ENCODE peak calls at places on chromosomes 11 and 22, in eight cellular contexts. One of them, this sample, is unnamed.

GRCh38 chr11:77879218-77879617 is 58.3 kb downstream of the AAMDC start:
- DNase-seq in IMR-90: peak
- DNase-seq in gastrocnemius medialis: peak
- DNase-seq in A549: no peak
- DNase-seq in prostate gland: no peak
- DNase-seq in esophagus squamous epithelium: no peak
- DNase-seq in K562: no peak
- DNase-seq in heart left ventricle: peak
- DNase-seq in this sample: no peak

GRCh38 chr22:49564666-49565515 is 262.8 kb downstream of the BRD1 start:
- DNase-seq in IMR-90: no peak
- DNase-seq in gastrocnemius medialis: no peak
- DNase-seq in A549: no peak
- DNase-seq in prostate gland: no peak
- DNase-seq in esophagus squamous epithelium: no peak
- DNase-seq in K562: no peak
- DNase-seq in heart left ventricle: no peak
- DNase-seq in this sample: peak

GRCh38 chr11:57213282-57214086 is 23.6 kb downstream of the APLNR start:
- DNase-seq in IMR-90: peak
- DNase-seq in gastrocnemius medialis: no peak
- DNase-seq in A549: no peak
- DNase-seq in prostate gland: no peak
- DNase-seq in esophagus squamous epithelium: no peak
- DNase-seq in K562: no peak
- DNase-seq in heart left ventricle: peak
- DNase-seq in this sample: no peak

GRCh38 chr11:109275931-109276330 is 146.1 kb upstream of the C11orf87 start:
- DNase-seq in IMR-90: no peak
- DNase-seq in gastrocnemius medialis: no peak
- DNase-seq in A549: no peak
- DNase-seq in prostate gland: no peak
- DNase-seq in esophagus squamous epithelium: no peak
- DNase-seq in K562: no peak
- DNase-seq in heart left ventricle: no peak
- DNase-seq in this sample: no peak

GRCh38 chr11:134377876-134378275 is 34.2 kb downstream of the B3GAT1 start:
- DNase-seq in IMR-90: no peak
- DNase-seq in gastrocnemius medialis: no peak
- DNase-seq in A549: no peak
- DNase-seq in prostate gland: no peak
- DNase-seq in esophagus squamous epithelium: no peak
- DNase-seq in K562: no peak
- DNase-seq in heart left ventricle: no peak
- DNase-seq in this sample: no peak

GRCh38 chr11:1092919-1093318 is 18.2 kb downstream of the MUC2 start:
- DNase-seq in IMR-90: no peak
- DNase-seq in gastrocnemius medialis: no peak
- DNase-seq in A549: no peak
- DNase-seq in prostate gland: no peak
- DNase-seq in esophagus squamous epithelium: no peak
- DNase-seq in K562: no peak
- DNase-seq in heart left ventricle: no peak
- DNase-seq in this sample: peak

GRCh38 chr22:27372969-27373670 is 428.4 kb downstream of the MN1 start:
- DNase-seq in IMR-90: no peak
- DNase-seq in gastrocnemius medialis: no peak
- DNase-seq in A549: no peak
- DNase-seq in prostate gland: peak
- DNase-seq in esophagus squamous epithelium: no peak
- DNase-seq in K562: no peak
- DNase-seq in heart left ventricle: no peak
- DNase-seq in this sample: peak

GRCh38 chr11:64251986-64252837 is 882 bp downstream of the PLCB3 start:
- DNase-seq in IMR-90: no peak
- DNase-seq in gastrocnemius medialis: no peak
- DNase-seq in A549: peak
- DNase-seq in prostate gland: peak
- DNase-seq in esophagus squamous epithelium: no peak
- DNase-seq in K562: peak
- DNase-seq in heart left ventricle: peak
- DNase-seq in this sample: peak

GRCh38 chr22:30267382-30268302 is 991 bp upstream of the OSM start:
- DNase-seq in IMR-90: no peak
- DNase-seq in gastrocnemius medialis: no peak
- DNase-seq in A549: no peak
- DNase-seq in prostate gland: no peak
- DNase-seq in esophagus squamous epithelium: no peak
- DNase-seq in K562: no peak
- DNase-seq in heart left ventricle: no peak
- DNase-seq in this sample: no peak

GRCh38 chr11:80719292-80719646 is 1278.4 kb upstream of the TENM4 start:
- DNase-seq in IMR-90: no peak
- DNase-seq in gastrocnemius medialis: no peak
- DNase-seq in A549: no peak
- DNase-seq in prostate gland: no peak
- DNase-seq in esophagus squamous epithelium: no peak
- DNase-seq in K562: no peak
- DNase-seq in heart left ventricle: no peak
- DNase-seq in this sample: no peak

GRCh38 chr11:74106125-74106524 is 64.7 kb downstream of the C2CD3 start:
- DNase-seq in IMR-90: no peak
- DNase-seq in gastrocnemius medialis: no peak
- DNase-seq in A549: no peak
- DNase-seq in prostate gland: no peak
- DNase-seq in esophagus squamous epithelium: no peak
- DNase-seq in K562: no peak
- DNase-seq in heart left ventricle: no peak
- DNase-seq in this sample: no peak

GRCh38 chr11:112355726-112356125 is 95.1 kb upstream of the PLET1 start:
- DNase-seq in IMR-90: peak
- DNase-seq in gastrocnemius medialis: no peak
- DNase-seq in A549: no peak
- DNase-seq in prostate gland: no peak
- DNase-seq in esophagus squamous epithelium: no peak
- DNase-seq in K562: peak
- DNase-seq in heart left ventricle: peak
- DNase-seq in this sample: no peak

GRCh38 chr11:34050967-34051348 is 573 bp upstream of the CAPRIN1 start:
- DNase-seq in IMR-90: peak
- DNase-seq in gastrocnemius medialis: no peak
- DNase-seq in A549: no peak
- DNase-seq in prostate gland: no peak
- DNase-seq in esophagus squamous epithelium: no peak
- DNase-seq in K562: no peak
- DNase-seq in heart left ventricle: no peak
- DNase-seq in this sample: no peak

GRCh38 chr22:37484115-37485005 is 1.8 kb downstream of the MFNG start:
- DNase-seq in IMR-90: no peak
- DNase-seq in gastrocnemius medialis: peak
- DNase-seq in A549: no peak
- DNase-seq in prostate gland: peak
- DNase-seq in esophagus squamous epithelium: peak
- DNase-seq in K562: no peak
- DNase-seq in heart left ventricle: peak
- DNase-seq in this sample: peak

GRCh38 chr22:40107756-40108437 is 69.8 kb upstream of the TNRC6B start:
- DNase-seq in IMR-90: peak
- DNase-seq in gastrocnemius medialis: peak
- DNase-seq in A549: no peak
- DNase-seq in prostate gland: peak
- DNase-seq in esophagus squamous epithelium: no peak
- DNase-seq in K562: no peak
- DNase-seq in heart left ventricle: peak
- DNase-seq in this sample: peak

GRCh38 chr11:76672431-76673163 is 2.0 kb upstream of the LRRC32 start:
- DNase-seq in IMR-90: no peak
- DNase-seq in gastrocnemius medialis: no peak
- DNase-seq in A549: no peak
- DNase-seq in prostate gland: no peak
- DNase-seq in esophagus squamous epithelium: no peak
- DNase-seq in K562: no peak
- DNase-seq in heart left ventricle: no peak
- DNase-seq in this sample: no peak

GRCh38 chr22:47357493-47357892 is 595.0 kb downstream of the TBC1D22A start:
- DNase-seq in IMR-90: no peak
- DNase-seq in gastrocnemius medialis: no peak
- DNase-seq in A549: no peak
- DNase-seq in prostate gland: no peak
- DNase-seq in esophagus squamous epithelium: no peak
- DNase-seq in K562: no peak
- DNase-seq in heart left ventricle: no peak
- DNase-seq in this sample: no peak

GRCh38 chr11:124793466-124794278 is 6.5 kb downstream of the MSANTD2 start:
- DNase-seq in IMR-90: peak
- DNase-seq in gastrocnemius medialis: no peak
- DNase-seq in A549: peak
- DNase-seq in prostate gland: no peak
- DNase-seq in esophagus squamous epithelium: no peak
- DNase-seq in K562: peak
- DNase-seq in heart left ventricle: no peak
- DNase-seq in this sample: no peak

GRCh38 chr11:43576834-43577521 is 103.6 kb upstream of the HSD17B12 start:
- DNase-seq in IMR-90: peak
- DNase-seq in gastrocnemius medialis: no peak
- DNase-seq in A549: peak
- DNase-seq in prostate gland: no peak
- DNase-seq in esophagus squamous epithelium: no peak
- DNase-seq in K562: peak
- DNase-seq in heart left ventricle: peak
- DNase-seq in this sample: peak

GRCh38 chr11:93668171-93668570 is 6.7 kb downstream of the CEP295 start:
- DNase-seq in IMR-90: peak
- DNase-seq in gastrocnemius medialis: no peak
- DNase-seq in A549: no peak
- DNase-seq in prostate gland: no peak
- DNase-seq in esophagus squamous epithelium: no peak
- DNase-seq in K562: no peak
- DNase-seq in heart left ventricle: no peak
- DNase-seq in this sample: no peak

GRCh38 chr22:17112491-17113042 is 8.6 kb downstream of the TMEM121B start:
- DNase-seq in IMR-90: no peak
- DNase-seq in gastrocnemius medialis: no peak
- DNase-seq in A549: no peak
- DNase-seq in prostate gland: peak
- DNase-seq in esophagus squamous epithelium: no peak
- DNase-seq in K562: no peak
- DNase-seq in heart left ventricle: no peak
- DNase-seq in this sample: no peak

GRCh38 chr22:47042861-47043496 is 280.5 kb downstream of the TBC1D22A start:
- DNase-seq in IMR-90: no peak
- DNase-seq in gastrocnemius medialis: no peak
- DNase-seq in A549: no peak
- DNase-seq in prostate gland: no peak
- DNase-seq in esophagus squamous epithelium: no peak
- DNase-seq in K562: no peak
- DNase-seq in heart left ventricle: no peak
- DNase-seq in this sample: peak

GRCh38 chr11:102186836-102187235 is 76.6 kb downstream of the YAP1 start:
- DNase-seq in IMR-90: no peak
- DNase-seq in gastrocnemius medialis: no peak
- DNase-seq in A549: no peak
- DNase-seq in prostate gland: no peak
- DNase-seq in esophagus squamous epithelium: no peak
- DNase-seq in K562: no peak
- DNase-seq in heart left ventricle: no peak
- DNase-seq in this sample: no peak

GRCh38 chr11:107446822-107447431 is 10.7 kb downstream of the CWF19L2 start:
- DNase-seq in IMR-90: no peak
- DNase-seq in gastrocnemius medialis: no peak
- DNase-seq in A549: no peak
- DNase-seq in prostate gland: no peak
- DNase-seq in esophagus squamous epithelium: no peak
- DNase-seq in K562: no peak
- DNase-seq in heart left ventricle: no peak
- DNase-seq in this sample: no peak

GRCh38 chr22:50271519-50271970 is 1.4 kb upstream of the MAPK11 start:
- DNase-seq in IMR-90: peak
- DNase-seq in gastrocnemius medialis: no peak
- DNase-seq in A549: no peak
- DNase-seq in prostate gland: peak
- DNase-seq in esophagus squamous epithelium: no peak
- DNase-seq in K562: peak
- DNase-seq in heart left ventricle: peak
- DNase-seq in this sample: peak

GRCh38 chr11:12291313-12291712 is 86.1 kb upstream of the PARVA start:
- DNase-seq in IMR-90: no peak
- DNase-seq in gastrocnemius medialis: no peak
- DNase-seq in A549: no peak
- DNase-seq in prostate gland: peak
- DNase-seq in esophagus squamous epithelium: no peak
- DNase-seq in K562: no peak
- DNase-seq in heart left ventricle: no peak
- DNase-seq in this sample: no peak

GRCh38 chr11:68470304-68470811 is 9.8 kb downstream of the PPP6R3 start:
- DNase-seq in IMR-90: no peak
- DNase-seq in gastrocnemius medialis: no peak
- DNase-seq in A549: no peak
- DNase-seq in prostate gland: no peak
- DNase-seq in esophagus squamous epithelium: no peak
- DNase-seq in K562: no peak
- DNase-seq in heart left ventricle: peak
- DNase-seq in this sample: no peak

GRCh38 chr11:17286332-17286731 is 9.8 kb downstream of the NUCB2 start:
- DNase-seq in IMR-90: no peak
- DNase-seq in gastrocnemius medialis: no peak
- DNase-seq in A549: no peak
- DNase-seq in prostate gland: no peak
- DNase-seq in esophagus squamous epithelium: no peak
- DNase-seq in K562: no peak
- DNase-seq in heart left ventricle: no peak
- DNase-seq in this sample: no peak
- TF ChIP-seq POLR2A in IMR-90: no peak
- TF ChIP-seq POLR2A in gastrocnemius medialis: no peak
- TF ChIP-seq POLR2A in A549: no peak
- TF ChIP-seq POLR2A in prostate gland: no peak
- TF ChIP-seq POLR2A in esophagus squamous epithelium: no peak
- TF ChIP-seq POLR2A in K562: no peak
- TF ChIP-seq POLR2A in heart left ventricle: no peak
- TF ChIP-seq POLR2A in this sample: no peak

GRCh38 chr11:62599909-62600308 is 1.8 kb downstream of the MTA2 start:
- DNase-seq in IMR-90: no peak
- DNase-seq in gastrocnemius medialis: no peak
- DNase-seq in A549: no peak
- DNase-seq in prostate gland: peak
- DNase-seq in esophagus squamous epithelium: no peak
- DNase-seq in K562: no peak
- DNase-seq in heart left ventricle: no peak
- DNase-seq in this sample: no peak
- TF ChIP-seq POLR2A in IMR-90: no peak
- TF ChIP-seq POLR2A in gastrocnemius medialis: no peak
- TF ChIP-seq POLR2A in A549: no peak
- TF ChIP-seq POLR2A in prostate gland: peak
- TF ChIP-seq POLR2A in esophagus squamous epithelium: peak
- TF ChIP-seq POLR2A in K562: no peak
- TF ChIP-seq POLR2A in heart left ventricle: no peak
- TF ChIP-seq POLR2A in this sample: no peak

GRCh38 chr11:2885676-2886081 is at the start of gene CDKN1C:
- DNase-seq in IMR-90: peak
- DNase-seq in gastrocnemius medialis: peak
- DNase-seq in A549: peak
- DNase-seq in prostate gland: peak
- DNase-seq in esophagus squamous epithelium: no peak
- DNase-seq in K562: peak
- DNase-seq in heart left ventricle: peak
- DNase-seq in this sample: peak
- TF ChIP-seq POLR2A in IMR-90: peak
- TF ChIP-seq POLR2A in gastrocnemius medialis: peak
- TF ChIP-seq POLR2A in A549: peak
- TF ChIP-seq POLR2A in prostate gland: peak
- TF ChIP-seq POLR2A in esophagus squamous epithelium: peak
- TF ChIP-seq POLR2A in K562: peak
- TF ChIP-seq POLR2A in heart left ventricle: no peak
- TF ChIP-seq POLR2A in this sample: no peak

GRCh38 chr22:21629262-21630149 is at the start of gene YDJC:
- DNase-seq in IMR-90: peak
- DNase-seq in gastrocnemius medialis: peak
- DNase-seq in A549: peak
- DNase-seq in prostate gland: peak
- DNase-seq in esophagus squamous epithelium: peak
- DNase-seq in K562: peak
- DNase-seq in heart left ventricle: peak
- DNase-seq in this sample: peak
- TF ChIP-seq POLR2A in IMR-90: peak
- TF ChIP-seq POLR2A in gastrocnemius medialis: no peak
- TF ChIP-seq POLR2A in A549: peak
- TF ChIP-seq POLR2A in prostate gland: peak
- TF ChIP-seq POLR2A in esophagus squamous epithelium: peak
- TF ChIP-seq POLR2A in K562: no peak
- TF ChIP-seq POLR2A in heart left ventricle: no peak
- TF ChIP-seq POLR2A in this sample: peak

This sample was measured in upper lobe of left lung.